ENCODE peak calls at places on chromosomes 11 and 22, in eight cellular contexts. E, Z, A, K, D, C, N and Y are unnamed samples.

GRCh38 chr11:94100253-94100652 is 28.4 kb upstream of the PANX1 start:
- DNase-seq in E (no peak), Z (no peak), A (no peak), K (no peak), D (no peak), C (no peak), N (no peak), Y (no peak)

GRCh38 chr22:28027453-28028448 is 108.7 kb upstream of the PITPNB start:
- DNase-seq in E (no peak), Z (no peak), A (no peak), K (no peak), D (no peak), C (no peak), N (peak), Y (peak)

GRCh38 chr11:122451911-122452310 is 203.6 kb upstream of the UBASH3B start:
- DNase-seq in E (no peak), Z (no peak), A (no peak), K (no peak), D (no peak), C (no peak), N (no peak), Y (no peak)

GRCh38 chr22:23781533-23781932 is 5.2 kb upstream of the SMARCB1 start:
- DNase-seq in E (no peak), Z (no peak), A (no peak), K (no peak), D (peak), C (no peak), N (no peak), Y (no peak)

GRCh38 chr11:57513911-57514537 is 1.5 kb downstream of the SLC43A1 start:
- DNase-seq in E (peak), Z (no peak), A (no peak), K (peak), D (no peak), C (peak), N (peak), Y (peak)

GRCh38 chr11:20003357-20003756 is 156.9 kb downstream of the DBX1 start:
- DNase-seq in E (no peak), Z (no peak), A (no peak), K (no peak), D (no peak), C (peak), N (no peak), Y (no peak)

GRCh38 chr11:29321293-29322132 is 695.3 kb downstream of the KCNA4 start:
- DNase-seq in E (no peak), Z (no peak), A (no peak), K (no peak), D (peak), C (peak), N (no peak), Y (no peak)

GRCh38 chr11:64999478-64999877 is 2.7 kb upstream of the BATF2 start:
- DNase-seq in E (no peak), Z (no peak), A (no peak), K (no peak), D (no peak), C (peak), N (no peak), Y (no peak)

GRCh38 chr11:68658661-68659060 is 25.7 kb upstream of the GAL start:
- DNase-seq in E (no peak), Z (no peak), A (no peak), K (no peak), D (peak), C (no peak), N (no peak), Y (peak)

GRCh38 chr11:128497057-128497957 is 90.1 kb downstream of the ETS1 start:
- DNase-seq in E (peak), Z (no peak), A (no peak), K (peak), D (peak), C (no peak), N (peak), Y (no peak)

GRCh38 chr11:102971766-102972165 is 16.2 kb upstream of the MMP13 start:
- DNase-seq in E (no peak), Z (no peak), A (no peak), K (no peak), D (no peak), C (no peak), N (no peak), Y (no peak)

GRCh38 chr11:74686792-74687191 is 44.4 kb downstream of the CHRDL2 start:
- DNase-seq in E (no peak), Z (no peak), A (no peak), K (no peak), D (peak), C (no peak), N (peak), Y (no peak)

GRCh38 chr22:24391836-24392217 is 35.6 kb upstream of the ADORA2A start:
- DNase-seq in E (no peak), Z (no peak), A (no peak), K (no peak), D (peak), C (no peak), N (no peak), Y (no peak)

GRCh38 chr22:24077416-24077815 is 66.3 kb downstream of the CABIN1 start:
- DNase-seq in E (no peak), Z (no peak), A (no peak), K (no peak), D (no peak), C (no peak), N (peak), Y (no peak)

GRCh38 chr11:117490019-117490679 is 162.5 kb downstream of the CEP164 start:
- DNase-seq in E (no peak), Z (no peak), A (no peak), K (no peak), D (no peak), C (no peak), N (no peak), Y (no peak)

GRCh38 chr22:21457023-21457787 is 10.0 kb upstream of the TMEM191C start:
- DNase-seq in E (peak), Z (no peak), A (no peak), K (no peak), D (no peak), C (no peak), N (no peak), Y (peak)

GRCh38 chr11:115215694-115216615 is 288.3 kb downstream of the CADM1 start:
- DNase-seq in E (no peak), Z (no peak), A (no peak), K (peak), D (no peak), C (no peak), N (no peak), Y (no peak)

GRCh38 chr11:26626346-26626745 is 54.3 kb upstream of the MUC15 start:
- DNase-seq in E (no peak), Z (no peak), A (no peak), K (no peak), D (peak), C (no peak), N (no peak), Y (no peak)

GRCh38 chr11:2664331-2664730 is 35.5 kb downstream of the KCNQ1OT1 start:
- DNase-seq in E (peak), Z (no peak), A (no peak), K (no peak), D (no peak), C (no peak), N (peak), Y (no peak)

GRCh38 chr11:44609783-44610155 is 44.3 kb downstream of the CD82 start:
- DNase-seq in E (no peak), Z (no peak), A (no peak), K (no peak), D (no peak), C (no peak), N (no peak), Y (no peak)

GRCh38 chr11:120712014-120712413 is 200.5 kb downstream of the GRIK4 start:
- DNase-seq in E (no peak), Z (no peak), A (no peak), K (no peak), D (no peak), C (no peak), N (no peak), Y (no peak)

GRCh38 chr22:29907753-29908515 is 25.0 kb downstream of the MTMR3 start:
- DNase-seq in E (no peak), Z (no peak), A (no peak), K (peak), D (peak), C (peak), N (peak), Y (peak)